ENCODE peak calls at places on chromosomes 5 and 9, in four cellular contexts. J, S, L and E are unnamed samples.

GRCh38 chr9:134568756-134569155 is 72.8 kb upstream of the COL5A1 start:
- DNase-seq in J (no peak), S (no peak), L (no peak), E (no peak)

GRCh38 chr9:122145462-122145861 is 14.1 kb downstream of the NDUFA8 start:
- DNase-seq in J (no peak), S (no peak), L (no peak), E (no peak)

GRCh38 chr9:134709512-134710270 is 68.1 kb downstream of the COL5A1 start:
- DNase-seq in J (no peak), S (no peak), L (peak), E (no peak)

GRCh38 chr9:104858271-104858670 is 69.7 kb downstream of the ABCA1 start:
- DNase-seq in J (no peak), S (no peak), L (peak), E (no peak)

GRCh38 chr5:118791986-118792734 is 196.2 kb downstream of the DTWD2 start:
- DNase-seq in J (no peak), S (peak), L (peak), E (peak)

GRCh38 chr5:59660737-59661136 is 232.8 kb downstream of the PDE4D start:
- DNase-seq in J (no peak), S (no peak), L (no peak), E (peak)

GRCh38 chr9:97501972-97502221 is 431 bp downstream of the TMOD1 start:
- DNase-seq in J (no peak), S (peak), L (no peak), E (no peak)

GRCh38 chr5:89421035-89421434 is 538.1 kb upstream of the MEF2C start:
- DNase-seq in J (no peak), S (no peak), L (peak), E (no peak)

GRCh38 chr5:31114817-31115216 is 78.7 kb upstream of the CDH6 start:
- DNase-seq in J (no peak), S (no peak), L (no peak), E (no peak)

GRCh38 chr5:61808091-61808490 is 476.0 kb downstream of the ZSWIM6 start:
- DNase-seq in J (no peak), S (no peak), L (no peak), E (no peak)

GRCh38 chr5:55900068-55900467 is 48.9 kb downstream of the IL31RA start:
- DNase-seq in J (no peak), S (no peak), L (no peak), E (peak)

GRCh38 chr5:93800988-93801811 is 59.8 kb upstream of the POU5F2 start:
- DNase-seq in J (no peak), S (peak), L (peak), E (peak)

GRCh38 chr5:174505621-174506020 is 218.8 kb upstream of the MSX2 start:
- DNase-seq in J (no peak), S (no peak), L (peak), E (no peak)

GRCh38 chr9:120873512-120873911 is 3.5 kb downstream of the PHF19 start:
- DNase-seq in J (no peak), S (no peak), L (peak), E (no peak)

GRCh38 chr9:95573463-95573862 is 56.7 kb upstream of the PTCH1 start:
- DNase-seq in J (no peak), S (no peak), L (no peak), E (no peak)

GRCh38 chr9:88534456-88535225 is at the start of gene NXNL2:
- DNase-seq in J (peak), S (peak), L (peak), E (no peak)

GRCh38 chr9:109498195-109499060 is at the start of gene PTPN3:
- DNase-seq in J (no peak), S (peak), L (peak), E (no peak)

GRCh38 chr9:94912700-94913249 is 186.3 kb downstream of the AOPEP start:
- DNase-seq in J (no peak), S (peak), L (peak), E (no peak)

GRCh38 chr5:176664886-176665285 is 17.6 kb downstream of the TSPAN17 start:
- DNase-seq in J (no peak), S (peak), L (no peak), E (no peak)

GRCh38 chr5:176152191-176152932 is 85.9 kb upstream of the SIMC1 start:
- DNase-seq in J (peak), S (peak), L (peak), E (no peak)

GRCh38 chr5:150443242-150444075 is 6.1 kb downstream of the RPS14 start:
- DNase-seq in J (no peak), S (no peak), L (no peak), E (no peak)

GRCh38 chr9:24487250-24487861 is 58.3 kb downstream of the IZUMO3 start:
- DNase-seq in J (no peak), S (no peak), L (no peak), E (no peak)

GRCh38 chr5:68464424-68464823 is 248.9 kb downstream of the PIK3R1 start:
- DNase-seq in J (no peak), S (no peak), L (peak), E (peak)

GRCh38 chr5:44332360-44332971 is 56.8 kb downstream of the FGF10 start:
- DNase-seq in J (no peak), S (peak), L (peak), E (peak)

GRCh38 chr5:6365977-6366590 is 12.3 kb downstream of the MED10 start:
- DNase-seq in J (no peak), S (no peak), L (no peak), E (no peak)

GRCh38 chr9:94799578-94800264 is 73.2 kb downstream of the AOPEP start:
- DNase-seq in J (no peak), S (no peak), L (peak), E (no peak)

GRCh38 chr9:132984202-132985062 is 5.9 kb downstream of the GFI1B start:
- DNase-seq in J (no peak), S (no peak), L (no peak), E (no peak)

GRCh38 chr5:93601433-93602175 is 18.6 kb downstream of the NR2F1 start:
- DNase-seq in J (no peak), S (peak), L (peak), E (no peak)

GRCh38 chr9:26744362-26744965 is 148.1 kb downstream of the CAAP1 start:
- DNase-seq in J (no peak), S (peak), L (peak), E (peak)

GRCh38 chr5:139982975-139983240 is 60.2 kb downstream of the NRG2 start:
- DNase-seq in J (no peak), S (peak), L (no peak), E (no peak)

GRCh38 chr5:7917130-7918123 is 48.5 kb downstream of the MTRR start:
- DNase-seq in J (no peak), S (no peak), L (no peak), E (no peak)

GRCh38 chr9:34579097-34579818 is 10.3 kb downstream of the CNTFR start:
- DNase-seq in J (no peak), S (peak), L (no peak), E (no peak)

GRCh38 chr5:112604741-112605390 is 132.8 kb upstream of the APC start:
- DNase-seq in J (no peak), S (peak), L (no peak), E (peak)
- TF ChIP-seq CTCF in J (no peak), S (peak), L (no peak), E (peak)

DNA sequence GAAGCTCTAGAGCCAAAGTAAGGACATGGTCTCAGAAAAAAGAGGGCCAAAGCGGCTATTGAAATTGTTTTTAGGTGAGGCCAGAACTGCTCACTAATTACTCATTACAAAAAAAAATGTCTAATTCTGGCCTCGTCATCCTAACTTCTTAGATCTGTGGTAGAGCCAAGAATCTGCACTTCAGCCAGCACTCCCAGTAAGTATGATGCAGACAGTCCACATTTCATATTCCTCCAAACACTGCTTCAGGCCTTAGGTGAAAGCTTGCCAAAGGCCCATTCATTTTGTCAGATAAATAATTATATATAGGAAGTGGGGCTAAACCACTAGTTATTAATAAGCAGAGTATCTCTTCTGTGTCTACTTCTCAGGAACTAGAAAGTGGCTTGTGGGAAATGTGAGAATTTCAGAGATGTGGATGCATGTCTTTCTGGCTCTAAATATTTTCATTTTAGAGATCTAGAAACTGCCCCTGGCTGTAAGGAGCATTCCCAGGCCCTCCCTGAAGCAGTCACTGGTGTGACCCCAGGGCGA is 554.0 kb downstream of the TLE4 start:
- DNase-seq in J (no peak), S (no peak), L (peak), E (no peak)
- TF ChIP-seq CTCF in J (no peak), S (no peak), L (no peak), E (no peak)

GRCh38 chr9:136978865-136979544 is 1.7 kb downstream of the PTGDS start:
- DNase-seq in J (no peak), S (no peak), L (no peak), E (no peak)
- TF ChIP-seq CTCF in J (no peak), S (no peak), L (no peak), E (no peak)

DNA sequence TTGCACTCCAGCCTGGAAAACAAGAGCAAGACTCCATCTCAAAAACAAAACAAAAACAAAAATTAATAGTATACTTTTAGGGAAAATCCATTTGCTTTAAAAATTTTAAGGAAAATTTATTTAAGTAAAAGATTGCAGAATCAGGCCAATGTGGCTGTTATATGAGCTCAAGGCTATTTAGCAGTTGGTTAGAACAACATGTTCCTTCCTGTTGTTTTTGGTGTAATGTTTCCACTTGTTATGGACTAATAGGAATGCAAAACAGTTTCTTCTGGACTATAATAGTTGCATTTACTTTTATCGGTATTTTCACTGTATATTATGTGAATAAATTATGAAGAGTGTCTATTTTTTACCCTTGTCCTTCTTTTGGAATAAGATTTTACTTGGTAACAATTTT is 3.0 kb upstream of the CDC42SE2 start:
- DNase-seq in J (no peak), S (no peak), L (no peak), E (no peak)
- TF ChIP-seq CTCF in J (no peak), S (no peak), L (no peak), E (no peak)

GRCh38 chr9:127360829-127361228 is 36.1 kb upstream of the SLC2A8 start:
- DNase-seq in J (no peak), S (peak), L (peak), E (peak)
- TF ChIP-seq CTCF in J (no peak), S (peak), L (peak), E (no peak)

DNA sequence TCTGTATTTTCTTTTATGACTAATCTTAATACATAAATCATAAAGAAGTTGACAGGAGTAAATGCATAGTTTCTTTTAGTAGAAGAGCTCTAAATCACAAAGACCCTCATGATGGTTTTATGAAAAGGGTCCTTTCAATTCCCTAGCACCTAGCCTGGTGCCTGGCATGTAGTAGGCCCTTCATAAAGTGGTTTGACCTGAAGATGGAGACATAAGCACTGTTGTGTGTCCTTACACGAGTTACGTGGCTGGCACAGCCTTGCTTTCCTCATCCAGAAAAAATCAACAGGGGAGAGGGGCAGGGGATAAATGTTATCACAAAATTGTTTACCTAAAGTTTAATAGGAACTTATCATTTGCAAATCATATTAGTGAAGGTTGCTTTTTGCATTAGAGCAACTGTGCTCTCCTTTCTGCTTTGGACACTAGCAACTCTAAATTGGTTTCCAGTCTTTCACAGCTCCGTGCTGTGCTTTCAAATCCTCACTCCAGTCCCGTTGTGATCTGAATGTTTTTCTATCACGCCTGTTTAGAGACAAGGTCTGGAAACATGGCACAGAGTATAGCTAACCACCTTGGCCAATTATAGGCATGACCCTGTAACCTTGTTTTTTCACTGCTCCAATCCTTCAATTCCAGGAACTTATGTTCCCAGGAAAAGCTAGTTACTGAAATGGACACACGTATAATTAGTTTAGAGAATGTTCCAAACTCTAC is 55.7 kb downstream of the ARL15 start:
- DNase-seq in J (no peak), S (peak), L (peak), E (no peak)
- TF ChIP-seq CTCF in J (no peak), S (peak), L (peak), E (peak)